ENCODE peak calls at places on chromosomes 16 and 17, in seven cellular contexts. Y is psoas muscle; I is uterus; V is stimulated activated CD4-positive, alpha-beta T cell treated with anti-CD3 and anti-CD28 coated beads, TNF-alpha, amount 100 ng/mL, for 1 hour; Q is putamen; J is H7; K is M059J. N is an unnamed sample.

GRCh38 chr16:29982560-29983419 is 9.1 kb downstream of the TAOK2 start:
- DNase-seq in Y (no peak), I (no peak), V (no peak), Q (no peak), J (peak), K (no peak), N (no peak)

GRCh38 chr16:79316004-79316458 is 284.5 kb downstream of the MAF start:
- DNase-seq in Y (no peak), I (no peak), V (peak), Q (no peak), J (no peak), K (no peak), N (no peak)

GRCh38 chr16:86044241-86044671 is 145.3 kb downstream of the IRF8 start:
- DNase-seq in Y (no peak), I (no peak), V (peak), Q (no peak), J (peak), K (peak), N (peak)

GRCh38 chr17:38628441-38628840 is 22.7 kb upstream of the SRCIN1 start:
- DNase-seq in Y (no peak), I (no peak), V (no peak), Q (no peak), J (peak), K (peak), N (peak)

GRCh38 chr16:66155933-66156332 is 210.6 kb upstream of the CDH5 start:
- DNase-seq in Y (no peak), I (no peak), V (no peak), Q (no peak), J (no peak), K (no peak), N (no peak)

GRCh38 chr17:35313875-35314409 is 59.5 kb downstream of the SLFN11 start:
- DNase-seq in Y (peak), I (peak), V (no peak), Q (no peak), J (peak), K (no peak), N (no peak)

GRCh38 chr17:63881935-63882601 is at the start of gene GH2:
- DNase-seq in Y (no peak), I (peak), V (peak), Q (no peak), J (peak), K (peak), N (peak)

GRCh38 chr17:31008374-31009035 is 37.7 kb downstream of the RNF135 start:
- DNase-seq in Y (peak), I (peak), V (peak), Q (peak), J (peak), K (peak), N (peak)

GRCh38 chr17:9887521-9887920 is 17.6 kb downstream of the RCVRN start:
- DNase-seq in Y (no peak), I (no peak), V (no peak), Q (no peak), J (no peak), K (peak), N (no peak)

GRCh38 chr16:87233928-87234327 is 83.3 kb downstream of the C16orf95 start:
- DNase-seq in Y (no peak), I (no peak), V (no peak), Q (no peak), J (peak), K (peak), N (peak)

GRCh38 chr16:86424413-86424812 is 85.9 kb upstream of the FOXF1 start:
- DNase-seq in Y (no peak), I (no peak), V (no peak), Q (no peak), J (no peak), K (no peak), N (no peak)

GRCh38 chr16:31185339-31185738 is 5.4 kb downstream of the FUS start:
- DNase-seq in Y (no peak), I (no peak), V (no peak), Q (no peak), J (no peak), K (no peak), N (no peak)

GRCh38 chr17:16013943-16014407 is 14.4 kb downstream of the TTC19 start:
- DNase-seq in Y (no peak), I (no peak), V (no peak), Q (no peak), J (peak), K (peak), N (peak)

GRCh38 chr17:48432820-48433775 is 3.1 kb upstream of the SKAP1 start:
- DNase-seq in Y (no peak), I (no peak), V (no peak), Q (peak), J (no peak), K (no peak), N (no peak)

GRCh38 chr16:20344630-20345029 is 7.9 kb downstream of the UMOD start:
- DNase-seq in Y (no peak), I (no peak), V (no peak), Q (no peak), J (no peak), K (peak), N (peak)